ENCODE peak calls at places on chromosomes 3 and 15, in nine cellular contexts. One of them, this sample, is unnamed.

GRCh38 chr3:47475029-47475569 is 642 bp downstream of the SCAP start:
- DNase-seq in stimulated activated CD4-positive, alpha-beta T cell treated with anti-CD3 and anti-CD28 coated beads, TNF-alpha, amount 100 ng/mL, for 24 hours: peak
- DNase-seq in hepatic stellate cell: peak
- DNase-seq in fibroblast of lung: peak
- DNase-seq in DMS 273 treated with DMSO at 0.1 percent for 48 hours: no peak
- DNase-seq in left cardiac atrium: no peak
- DNase-seq in mesothelial cell of epicardium: no peak
- DNase-seq in PC-9: no peak
- DNase-seq in stimulated activated naive B cell treated with anti-CD40 and anti-IgM and Interleukin-4, amounts not matched to agents 10 μg/mL and 1 μg/mL and 100 μg/mL, for 72 hours: no peak
- DNase-seq in this sample: peak

GRCh38 chr3:22315925-22316324 is 564.9 kb upstream of the ZNF385D start:
- DNase-seq in stimulated activated naive B cell treated with anti-CD40 and anti-IgM and Interleukin-4, amounts not matched to agents 10 μg/mL and 1 μg/mL and 100 μg/mL, for 72 hours: no peak
- DNase-seq in stimulated activated CD4-positive, alpha-beta T cell treated with anti-CD3 and anti-CD28 coated beads, TNF-alpha, amount 100 ng/mL, for 24 hours: no peak
- DNase-seq in DMS 273 treated with DMSO at 0.1 percent for 48 hours: no peak
- DNase-seq in PC-9: peak
- DNase-seq in left cardiac atrium: no peak
- DNase-seq in hepatic stellate cell: no peak
- DNase-seq in fibroblast of lung: peak
- DNase-seq in mesothelial cell of epicardium: no peak
- DNase-seq in this sample: no peak

GRCh38 chr15:59360305-59360704 is 12.4 kb downstream of the MYO1E start:
- DNase-seq in fibroblast of lung: no peak
- DNase-seq in DMS 273 treated with DMSO at 0.1 percent for 48 hours: no peak
- DNase-seq in mesothelial cell of epicardium: no peak
- DNase-seq in stimulated activated naive B cell treated with anti-CD40 and anti-IgM and Interleukin-4, amounts not matched to agents 10 μg/mL and 1 μg/mL and 100 μg/mL, for 72 hours: no peak
- DNase-seq in stimulated activated CD4-positive, alpha-beta T cell treated with anti-CD3 and anti-CD28 coated beads, TNF-alpha, amount 100 ng/mL, for 24 hours: no peak
- DNase-seq in hepatic stellate cell: no peak
- DNase-seq in left cardiac atrium: no peak
- DNase-seq in PC-9: no peak
- DNase-seq in this sample: no peak

GRCh38 chr3:111568906-111569305 is 26.2 kb downstream of the ZBED2 start:
- DNase-seq in stimulated activated CD4-positive, alpha-beta T cell treated with anti-CD3 and anti-CD28 coated beads, TNF-alpha, amount 100 ng/mL, for 24 hours: no peak
- DNase-seq in fibroblast of lung: peak
- DNase-seq in hepatic stellate cell: no peak
- DNase-seq in PC-9: no peak
- DNase-seq in mesothelial cell of epicardium: no peak
- DNase-seq in DMS 273 treated with DMSO at 0.1 percent for 48 hours: no peak
- DNase-seq in stimulated activated naive B cell treated with anti-CD40 and anti-IgM and Interleukin-4, amounts not matched to agents 10 μg/mL and 1 μg/mL and 100 μg/mL, for 72 hours: no peak
- DNase-seq in left cardiac atrium: no peak
- DNase-seq in this sample: no peak

GRCh38 chr15:64443747-64444621 is 16.4 kb upstream of the ZNF609 start:
- DNase-seq in left cardiac atrium: no peak
- DNase-seq in fibroblast of lung: peak
- DNase-seq in PC-9: peak
- DNase-seq in stimulated activated CD4-positive, alpha-beta T cell treated with anti-CD3 and anti-CD28 coated beads, TNF-alpha, amount 100 ng/mL, for 24 hours: no peak
- DNase-seq in hepatic stellate cell: peak
- DNase-seq in stimulated activated naive B cell treated with anti-CD40 and anti-IgM and Interleukin-4, amounts not matched to agents 10 μg/mL and 1 μg/mL and 100 μg/mL, for 72 hours: no peak
- DNase-seq in mesothelial cell of epicardium: no peak
- DNase-seq in DMS 273 treated with DMSO at 0.1 percent for 48 hours: no peak
- DNase-seq in this sample: peak

GRCh38 chr15:88835119-88835518 is 31.9 kb downstream of the ACAN start:
- DNase-seq in stimulated activated naive B cell treated with anti-CD40 and anti-IgM and Interleukin-4, amounts not matched to agents 10 μg/mL and 1 μg/mL and 100 μg/mL, for 72 hours: no peak
- DNase-seq in PC-9: no peak
- DNase-seq in fibroblast of lung: no peak
- DNase-seq in hepatic stellate cell: no peak
- DNase-seq in mesothelial cell of epicardium: no peak
- DNase-seq in stimulated activated CD4-positive, alpha-beta T cell treated with anti-CD3 and anti-CD28 coated beads, TNF-alpha, amount 100 ng/mL, for 24 hours: no peak
- DNase-seq in DMS 273 treated with DMSO at 0.1 percent for 48 hours: no peak
- DNase-seq in left cardiac atrium: no peak
- DNase-seq in this sample: peak

GRCh38 chr15:49238342-49238741 is 68.3 kb downstream of the GALK2 start:
- DNase-seq in fibroblast of lung: peak
- DNase-seq in left cardiac atrium: no peak
- DNase-seq in stimulated activated CD4-positive, alpha-beta T cell treated with anti-CD3 and anti-CD28 coated beads, TNF-alpha, amount 100 ng/mL, for 24 hours: no peak
- DNase-seq in hepatic stellate cell: no peak
- DNase-seq in PC-9: no peak
- DNase-seq in mesothelial cell of epicardium: no peak
- DNase-seq in stimulated activated naive B cell treated with anti-CD40 and anti-IgM and Interleukin-4, amounts not matched to agents 10 μg/mL and 1 μg/mL and 100 μg/mL, for 72 hours: no peak
- DNase-seq in DMS 273 treated with DMSO at 0.1 percent for 48 hours: peak
- DNase-seq in this sample: peak

GRCh38 chr3:150128126-150128525 is 157.4 kb upstream of the PFN2 start:
- DNase-seq in mesothelial cell of epicardium: no peak
- DNase-seq in stimulated activated CD4-positive, alpha-beta T cell treated with anti-CD3 and anti-CD28 coated beads, TNF-alpha, amount 100 ng/mL, for 24 hours: no peak
- DNase-seq in stimulated activated naive B cell treated with anti-CD40 and anti-IgM and Interleukin-4, amounts not matched to agents 10 μg/mL and 1 μg/mL and 100 μg/mL, for 72 hours: no peak
- DNase-seq in left cardiac atrium: no peak
- DNase-seq in fibroblast of lung: no peak
- DNase-seq in PC-9: no peak
- DNase-seq in hepatic stellate cell: no peak
- DNase-seq in DMS 273 treated with DMSO at 0.1 percent for 48 hours: no peak
- DNase-seq in this sample: no peak

GRCh38 chr15:57509965-57510364 is 81.7 kb upstream of the MYZAP start:
- DNase-seq in stimulated activated CD4-positive, alpha-beta T cell treated with anti-CD3 and anti-CD28 coated beads, TNF-alpha, amount 100 ng/mL, for 24 hours: no peak
- DNase-seq in mesothelial cell of epicardium: no peak
- DNase-seq in DMS 273 treated with DMSO at 0.1 percent for 48 hours: peak
- DNase-seq in PC-9: no peak
- DNase-seq in fibroblast of lung: peak
- DNase-seq in hepatic stellate cell: no peak
- DNase-seq in stimulated activated naive B cell treated with anti-CD40 and anti-IgM and Interleukin-4, amounts not matched to agents 10 μg/mL and 1 μg/mL and 100 μg/mL, for 72 hours: no peak
- DNase-seq in left cardiac atrium: no peak
- DNase-seq in this sample: no peak

GRCh38 chr15:89462198-89462912 is 34.0 kb downstream of the RHCG start:
- DNase-seq in DMS 273 treated with DMSO at 0.1 percent for 48 hours: peak
- DNase-seq in PC-9: no peak
- DNase-seq in mesothelial cell of epicardium: no peak
- DNase-seq in stimulated activated naive B cell treated with anti-CD40 and anti-IgM and Interleukin-4, amounts not matched to agents 10 μg/mL and 1 μg/mL and 100 μg/mL, for 72 hours: no peak
- DNase-seq in fibroblast of lung: peak
- DNase-seq in hepatic stellate cell: no peak
- DNase-seq in stimulated activated CD4-positive, alpha-beta T cell treated with anti-CD3 and anti-CD28 coated beads, TNF-alpha, amount 100 ng/mL, for 24 hours: no peak
- DNase-seq in left cardiac atrium: no peak
- DNase-seq in this sample: peak

GRCh38 chr3:129663045-129663446 is 56.6 kb upstream of the PLXND1 start:
- DNase-seq in fibroblast of lung: peak
- DNase-seq in PC-9: peak
- DNase-seq in stimulated activated CD4-positive, alpha-beta T cell treated with anti-CD3 and anti-CD28 coated beads, TNF-alpha, amount 100 ng/mL, for 24 hours: no peak
- DNase-seq in left cardiac atrium: no peak
- DNase-seq in DMS 273 treated with DMSO at 0.1 percent for 48 hours: no peak
- DNase-seq in hepatic stellate cell: no peak
- DNase-seq in mesothelial cell of epicardium: no peak
- DNase-seq in stimulated activated naive B cell treated with anti-CD40 and anti-IgM and Interleukin-4, amounts not matched to agents 10 μg/mL and 1 μg/mL and 100 μg/mL, for 72 hours: no peak
- DNase-seq in this sample: peak

GRCh38 chr15:56523521-56523920 is 58.6 kb upstream of the MNS1 start:
- DNase-seq in hepatic stellate cell: no peak
- DNase-seq in fibroblast of lung: peak
- DNase-seq in PC-9: no peak
- DNase-seq in left cardiac atrium: no peak
- DNase-seq in DMS 273 treated with DMSO at 0.1 percent for 48 hours: no peak
- DNase-seq in stimulated activated naive B cell treated with anti-CD40 and anti-IgM and Interleukin-4, amounts not matched to agents 10 μg/mL and 1 μg/mL and 100 μg/mL, for 72 hours: no peak
- DNase-seq in mesothelial cell of epicardium: no peak
- DNase-seq in stimulated activated CD4-positive, alpha-beta T cell treated with anti-CD3 and anti-CD28 coated beads, TNF-alpha, amount 100 ng/mL, for 24 hours: no peak
- DNase-seq in this sample: no peak

GRCh38 chr3:174023445-174023844 is 625.9 kb downstream of the NLGN1 start:
- DNase-seq in PC-9: no peak
- DNase-seq in fibroblast of lung: peak
- DNase-seq in hepatic stellate cell: no peak
- DNase-seq in DMS 273 treated with DMSO at 0.1 percent for 48 hours: peak
- DNase-seq in mesothelial cell of epicardium: no peak
- DNase-seq in left cardiac atrium: no peak
- DNase-seq in stimulated activated CD4-positive, alpha-beta T cell treated with anti-CD3 and anti-CD28 coated beads, TNF-alpha, amount 100 ng/mL, for 24 hours: no peak
- DNase-seq in stimulated activated naive B cell treated with anti-CD40 and anti-IgM and Interleukin-4, amounts not matched to agents 10 μg/mL and 1 μg/mL and 100 μg/mL, for 72 hours: no peak
- DNase-seq in this sample: peak

GRCh38 chr15:93451822-93452221 is 362.8 kb upstream of the RGMA start:
- DNase-seq in hepatic stellate cell: no peak
- DNase-seq in fibroblast of lung: no peak
- DNase-seq in left cardiac atrium: no peak
- DNase-seq in DMS 273 treated with DMSO at 0.1 percent for 48 hours: no peak
- DNase-seq in PC-9: no peak
- DNase-seq in stimulated activated naive B cell treated with anti-CD40 and anti-IgM and Interleukin-4, amounts not matched to agents 10 μg/mL and 1 μg/mL and 100 μg/mL, for 72 hours: no peak
- DNase-seq in mesothelial cell of epicardium: no peak
- DNase-seq in stimulated activated CD4-positive, alpha-beta T cell treated with anti-CD3 and anti-CD28 coated beads, TNF-alpha, amount 100 ng/mL, for 24 hours: no peak
- DNase-seq in this sample: no peak

GRCh38 chr3:83224101-83224868 is 1462.8 kb upstream of the GBE1 start:
- DNase-seq in mesothelial cell of epicardium: no peak
- DNase-seq in left cardiac atrium: no peak
- DNase-seq in PC-9: no peak
- DNase-seq in hepatic stellate cell: peak
- DNase-seq in stimulated activated naive B cell treated with anti-CD40 and anti-IgM and Interleukin-4, amounts not matched to agents 10 μg/mL and 1 μg/mL and 100 μg/mL, for 72 hours: no peak
- DNase-seq in DMS 273 treated with DMSO at 0.1 percent for 48 hours: no peak
- DNase-seq in stimulated activated CD4-positive, alpha-beta T cell treated with anti-CD3 and anti-CD28 coated beads, TNF-alpha, amount 100 ng/mL, for 24 hours: no peak
- DNase-seq in fibroblast of lung: peak
- DNase-seq in this sample: no peak

GRCh38 chr15:98795980-98796379 is 147.6 kb downstream of the IGF1R start:
- DNase-seq in hepatic stellate cell: no peak
- DNase-seq in stimulated activated CD4-positive, alpha-beta T cell treated with anti-CD3 and anti-CD28 coated beads, TNF-alpha, amount 100 ng/mL, for 24 hours: no peak
- DNase-seq in DMS 273 treated with DMSO at 0.1 percent for 48 hours: no peak
- DNase-seq in PC-9: no peak
- DNase-seq in stimulated activated naive B cell treated with anti-CD40 and anti-IgM and Interleukin-4, amounts not matched to agents 10 μg/mL and 1 μg/mL and 100 μg/mL, for 72 hours: no peak
- DNase-seq in mesothelial cell of epicardium: no peak
- DNase-seq in left cardiac atrium: no peak
- DNase-seq in fibroblast of lung: no peak
- DNase-seq in this sample: no peak

GRCh38 chr15:75620043-75620775 is 5.3 kb downstream of the SNUPN start:
- DNase-seq in PC-9: no peak
- DNase-seq in DMS 273 treated with DMSO at 0.1 percent for 48 hours: no peak
- DNase-seq in hepatic stellate cell: peak
- DNase-seq in fibroblast of lung: peak
- DNase-seq in mesothelial cell of epicardium: no peak
- DNase-seq in stimulated activated CD4-positive, alpha-beta T cell treated with anti-CD3 and anti-CD28 coated beads, TNF-alpha, amount 100 ng/mL, for 24 hours: no peak
- DNase-seq in stimulated activated naive B cell treated with anti-CD40 and anti-IgM and Interleukin-4, amounts not matched to agents 10 μg/mL and 1 μg/mL and 100 μg/mL, for 72 hours: no peak
- DNase-seq in left cardiac atrium: peak
- DNase-seq in this sample: peak

This sample was measured in AG08395.